ENCODE peak calls at places on chromosomes 3 and 15, in four cellular contexts. One of them, this sample, is unnamed.
A peak's percentile ranks its signal among the peaks of the same experiment; 100 is the strongest.

GRCh38 chr15:101232677-101233076 is 19.2 kb downstream of the CHSY1 start:
- DNase-seq in foreskin fibroblast: no peak
- DNase-seq in dorsolateral prefrontal cortex: no peak
- DNase-seq in upper lobe of right lung: no peak
- DNase-seq in this sample: no peak

GRCh38 chr15:56040081-56041035 is 46.9 kb upstream of the NEDD4 start:
- DNase-seq in foreskin fibroblast: peak; percentile 97
- DNase-seq in dorsolateral prefrontal cortex: no peak
- DNase-seq in upper lobe of right lung: peak; percentile 68
- DNase-seq in this sample: peak; percentile 29

GRCh38 chr3:112117826-112118571 is 15.0 kb downstream of the GCSAM start:
- DNase-seq in foreskin fibroblast: no peak
- DNase-seq in dorsolateral prefrontal cortex: no peak
- DNase-seq in upper lobe of right lung: no peak
- DNase-seq in this sample: no peak

GRCh38 chr15:83053151-83053550 is 13.9 kb downstream of the BTBD1 start:
- DNase-seq in foreskin fibroblast: peak; percentile 85
- DNase-seq in dorsolateral prefrontal cortex: no peak
- DNase-seq in upper lobe of right lung: no peak
- DNase-seq in this sample: no peak

GRCh38 chr15:30922469-30923311 is 19.0 kb downstream of the FAN1 start:
- DNase-seq in foreskin fibroblast: peak; percentile 74
- DNase-seq in dorsolateral prefrontal cortex: peak; percentile 88
- DNase-seq in upper lobe of right lung: no peak
- DNase-seq in this sample: no peak

GRCh38 chr15:60179786-60180391 is 175.8 kb downstream of the FOXB1 start:
- DNase-seq in foreskin fibroblast: peak; percentile 74
- DNase-seq in dorsolateral prefrontal cortex: no peak
- DNase-seq in upper lobe of right lung: no peak
- DNase-seq in this sample: no peak

GRCh38 chr15:51444112-51444511 is 102.7 kb downstream of the GLDN start:
- DNase-seq in foreskin fibroblast: no peak
- DNase-seq in dorsolateral prefrontal cortex: no peak
- DNase-seq in upper lobe of right lung: no peak
- DNase-seq in this sample: no peak

GRCh38 chr15:48796930-48797329 is 13.9 kb downstream of the CEP152 start:
- DNase-seq in foreskin fibroblast: peak; percentile 40
- DNase-seq in dorsolateral prefrontal cortex: no peak
- DNase-seq in upper lobe of right lung: no peak
- DNase-seq in this sample: no peak

GRCh38 chr15:62124953-62125263 is 40.2 kb downstream of the C2CD4B start:
- DNase-seq in foreskin fibroblast: no peak
- DNase-seq in dorsolateral prefrontal cortex: no peak
- DNase-seq in upper lobe of right lung: no peak
- DNase-seq in this sample: no peak

GRCh38 chr3:165837058-165837525 is at the start of gene BCHE:
- DNase-seq in foreskin fibroblast: peak; percentile 2
- DNase-seq in dorsolateral prefrontal cortex: no peak
- DNase-seq in upper lobe of right lung: no peak
- DNase-seq in this sample: peak; percentile 24

GRCh38 chr15:63233667-63234419 is 43.6 kb upstream of the APH1B start:
- DNase-seq in foreskin fibroblast: peak; percentile 66
- DNase-seq in dorsolateral prefrontal cortex: no peak
- DNase-seq in upper lobe of right lung: no peak
- DNase-seq in this sample: no peak

GRCh38 chr15:92653836-92654524 is 1.6 kb downstream of the FAM174B start:
- DNase-seq in foreskin fibroblast: no peak
- DNase-seq in dorsolateral prefrontal cortex: no peak
- DNase-seq in upper lobe of right lung: no peak
- DNase-seq in this sample: no peak

GRCh38 chr3:195550723-195551122 is 7.6 kb upstream of the PPP1R2 start:
- DNase-seq in foreskin fibroblast: peak; percentile 34
- DNase-seq in dorsolateral prefrontal cortex: no peak
- DNase-seq in upper lobe of right lung: no peak
- DNase-seq in this sample: no peak

GRCh38 chr3:14278799-14279705 is 100.4 kb downstream of the LSM3 start:
- DNase-seq in foreskin fibroblast: no peak
- DNase-seq in dorsolateral prefrontal cortex: no peak
- DNase-seq in upper lobe of right lung: no peak
- DNase-seq in this sample: no peak

GRCh38 chr15:52228928-52229327 is 37.7 kb upstream of the GNB5 start:
- DNase-seq in foreskin fibroblast: peak; percentile 34
- DNase-seq in dorsolateral prefrontal cortex: no peak
- DNase-seq in upper lobe of right lung: no peak
- DNase-seq in this sample: no peak

GRCh38 chr15:90588427-90588826 is 58.7 kb downstream of the CRTC3 start:
- DNase-seq in foreskin fibroblast: no peak
- DNase-seq in dorsolateral prefrontal cortex: no peak
- DNase-seq in upper lobe of right lung: no peak
- DNase-seq in this sample: no peak

DNA sequence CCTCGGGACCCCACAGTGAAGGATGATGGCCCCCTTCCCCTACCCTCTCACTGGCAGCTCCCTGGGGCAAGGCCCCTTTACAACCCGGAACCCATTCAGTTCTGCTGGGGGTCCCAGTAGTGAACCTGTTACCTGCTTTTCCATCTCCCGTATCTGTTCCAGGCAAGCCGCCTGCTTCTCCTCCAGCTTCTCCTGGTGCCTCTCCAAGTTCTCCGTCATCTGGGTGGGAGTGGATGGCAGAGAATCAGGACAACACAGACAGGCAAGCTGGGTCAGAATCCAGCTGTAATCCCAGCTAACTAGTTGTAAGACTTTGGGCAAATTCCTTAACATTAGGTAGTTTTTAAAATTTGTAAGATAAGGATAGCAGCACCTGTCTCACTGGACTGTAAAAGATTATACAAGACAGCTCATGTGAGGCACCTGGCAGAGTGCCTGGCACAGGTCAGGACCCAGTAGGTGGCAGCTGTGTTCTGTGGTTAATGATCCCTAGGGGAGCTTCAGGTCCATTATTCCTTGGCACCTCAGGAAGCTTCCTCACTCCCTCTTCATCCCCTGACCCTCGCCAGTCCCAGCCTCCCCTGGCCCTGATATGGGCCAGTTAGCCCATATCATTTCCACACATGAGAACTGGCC is 6.4 kb upstream of the ANKRD63 start:
- DNase-seq in foreskin fibroblast: no peak
- DNase-seq in dorsolateral prefrontal cortex: no peak
- DNase-seq in upper lobe of right lung: no peak
- DNase-seq in this sample: no peak
- TF ChIP-seq CTCF in foreskin fibroblast: no peak
- TF ChIP-seq CTCF in dorsolateral prefrontal cortex: no peak
- TF ChIP-seq CTCF in upper lobe of right lung: no peak
- TF ChIP-seq CTCF in this sample: no peak

GRCh38 chr3:126528419-126528799 is 4.5 kb downstream of the CHST13 start:
- DNase-seq in foreskin fibroblast: no peak
- DNase-seq in dorsolateral prefrontal cortex: peak; percentile 19
- DNase-seq in upper lobe of right lung: peak; percentile 23
- DNase-seq in this sample: no peak

GRCh38 chr3:126529585-126530170 is 5.7 kb downstream of the CHST13 start:
- DNase-seq in foreskin fibroblast: no peak
- DNase-seq in dorsolateral prefrontal cortex: no peak
- DNase-seq in upper lobe of right lung: peak; percentile 55
- DNase-seq in this sample: no peak

GRCh38 chr3:126531051-126531330 is 7.0 kb downstream of the CHST13 start:
- DNase-seq in foreskin fibroblast: no peak
- DNase-seq in dorsolateral prefrontal cortex: no peak
- DNase-seq in upper lobe of right lung: no peak
- DNase-seq in this sample: no peak

GRCh38 chr3:126528800-126529541 is 5.0 kb downstream of the CHST13 start:
- DNase-seq in foreskin fibroblast: peak; percentile 57
- DNase-seq in dorsolateral prefrontal cortex: peak; percentile 33
- DNase-seq in upper lobe of right lung: peak; percentile 53
- DNase-seq in this sample: no peak

DNA sequence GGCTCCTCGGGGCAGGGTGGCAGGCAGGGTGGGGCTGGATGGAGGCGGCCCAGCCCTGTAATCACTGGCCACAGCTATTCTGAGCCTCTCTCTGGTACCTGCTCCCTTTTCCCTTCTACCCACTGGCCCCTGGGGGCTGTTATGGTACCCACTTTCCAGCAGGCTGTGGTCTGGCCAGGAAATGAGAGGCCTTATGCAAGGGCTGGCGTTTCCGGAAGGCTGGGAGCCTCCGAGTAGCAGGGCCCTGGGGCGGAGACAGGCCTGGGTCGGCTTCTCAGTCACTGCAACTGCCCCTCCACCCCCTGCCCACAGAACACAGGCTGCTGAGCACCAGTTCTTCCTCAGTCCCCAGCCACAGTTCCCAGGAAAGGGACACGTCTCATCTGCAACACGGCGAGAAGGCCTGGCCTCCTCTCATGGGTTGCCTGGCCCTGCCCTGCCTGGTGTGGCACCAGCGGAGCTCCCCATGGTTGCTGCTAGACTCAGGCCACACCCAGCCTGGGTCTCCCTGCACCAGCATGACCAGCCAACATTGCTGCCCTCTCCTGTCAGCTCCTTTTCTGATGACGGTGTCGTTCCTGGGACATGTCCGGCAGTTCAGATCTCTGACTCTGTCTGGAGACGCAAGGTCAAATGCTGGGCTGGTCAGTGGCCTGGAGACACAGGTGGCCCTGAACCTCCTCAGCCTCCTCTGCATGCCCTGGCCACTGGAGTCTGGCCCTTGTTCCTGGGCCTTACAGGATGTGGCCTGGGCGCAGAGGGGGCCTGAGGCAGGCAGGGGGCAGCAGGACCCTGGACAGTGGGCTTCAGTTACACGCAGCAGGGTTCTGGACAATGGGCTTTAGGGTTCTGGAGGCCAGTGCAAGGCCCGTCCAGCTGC is 6.5 kb downstream of the CHST13 start:
- DNase-seq in foreskin fibroblast: no peak
- DNase-seq in dorsolateral prefrontal cortex: no peak
- DNase-seq in upper lobe of right lung: peak; percentile 72
- DNase-seq in this sample: no peak
- TF ChIP-seq CTCF in foreskin fibroblast: no peak
- TF ChIP-seq CTCF in dorsolateral prefrontal cortex: no peak
- TF ChIP-seq CTCF in upper lobe of right lung: no peak
- TF ChIP-seq CTCF in this sample: no peak

GRCh38 chr3:124463234-124463633 is 267.0 kb upstream of the UMPS start:
- DNase-seq in foreskin fibroblast: no peak
- DNase-seq in dorsolateral prefrontal cortex: no peak
- DNase-seq in upper lobe of right lung: no peak
- DNase-seq in this sample: no peak

DNA sequence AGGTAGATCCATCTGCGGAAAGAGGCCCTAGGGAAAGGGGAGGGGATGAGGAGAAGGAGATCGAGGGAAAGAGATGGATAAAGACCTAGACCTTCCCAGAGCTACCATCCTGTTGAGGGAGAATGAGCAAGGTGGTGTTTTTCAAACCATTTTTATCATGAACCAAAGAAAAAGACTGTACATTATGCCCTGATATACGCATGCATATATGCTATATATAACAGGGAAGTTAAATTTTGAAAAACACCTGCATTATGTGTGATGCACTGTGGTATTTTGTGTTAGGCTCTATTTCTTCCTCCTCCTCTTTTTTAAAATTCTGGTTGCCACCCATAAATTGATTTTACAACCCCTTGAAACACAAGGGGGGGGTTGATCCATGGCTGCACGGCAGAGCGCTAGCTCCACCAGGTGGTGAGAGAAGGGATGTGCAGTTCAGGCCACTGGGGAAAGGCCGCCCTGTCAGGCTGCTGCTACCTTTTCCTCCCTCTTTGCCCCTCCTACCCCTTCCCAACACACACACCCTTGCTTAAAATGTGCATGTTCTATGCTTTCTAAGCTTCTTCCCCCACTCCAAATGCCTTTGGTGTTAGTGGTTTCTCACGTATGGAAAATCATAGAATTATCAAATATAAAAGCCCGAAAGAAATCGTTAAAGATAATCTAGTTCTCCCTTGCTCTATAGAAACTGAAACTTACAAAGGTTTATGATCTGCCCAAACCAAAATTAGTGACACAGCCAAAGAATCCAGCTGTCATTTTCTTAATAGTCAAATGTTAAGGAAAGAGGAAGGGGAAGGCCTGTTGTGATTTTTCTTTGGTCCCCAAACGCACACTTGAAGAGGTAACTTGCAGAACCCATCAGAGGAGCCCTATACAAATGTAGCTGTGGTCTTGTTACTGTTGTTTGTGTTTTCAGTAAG is 262.0 kb upstream of the UMPS start:
- DNase-seq in foreskin fibroblast: peak; percentile 69
- DNase-seq in dorsolateral prefrontal cortex: peak; percentile 70
- DNase-seq in upper lobe of right lung: peak; percentile 69
- DNase-seq in this sample: no peak
- TF ChIP-seq CTCF in foreskin fibroblast: peak; percentile 97
- TF ChIP-seq CTCF in dorsolateral prefrontal cortex: peak; percentile 93
- TF ChIP-seq CTCF in upper lobe of right lung: peak; percentile 94
- TF ChIP-seq CTCF in this sample: peak; percentile 3

DNA sequence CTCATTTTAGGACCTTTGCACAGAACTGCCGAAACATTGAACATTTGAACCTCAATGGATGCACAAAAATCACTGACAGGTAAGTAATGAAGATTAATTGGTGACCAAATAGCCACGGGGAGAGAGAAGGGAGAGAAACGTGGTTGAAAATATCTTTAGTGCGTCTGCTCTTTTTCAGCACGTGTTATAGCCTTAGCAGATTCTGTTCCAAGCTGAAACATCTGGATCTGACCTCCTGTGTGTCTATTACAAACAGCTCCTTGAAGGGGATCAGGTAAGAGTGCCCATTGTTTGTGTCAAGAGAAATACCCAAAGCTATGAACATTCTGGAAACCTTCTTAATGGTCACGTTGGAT is 67.1 kb downstream of the UBP1 start:
- DNase-seq in foreskin fibroblast: no peak
- DNase-seq in dorsolateral prefrontal cortex: no peak
- DNase-seq in upper lobe of right lung: no peak
- DNase-seq in this sample: no peak
- TF ChIP-seq CTCF in foreskin fibroblast: no peak
- TF ChIP-seq CTCF in dorsolateral prefrontal cortex: no peak
- TF ChIP-seq CTCF in upper lobe of right lung: no peak
- TF ChIP-seq CTCF in this sample: no peak